ENCODE peak calls at places on chromosomes 7 and 10, in eight cellular contexts. E is HepG2, N is WTC11, H is A549, P is HCT116, O is endothelial cell of umbilical vein, Q is SK-N-SH, G is H1. W is an unnamed sample.

GRCh38 chr10:104694074-104694473 is 53.0 kb downstream of the SORCS3 start:
- DNase-seq in Q (no peak), N (no peak), G (no peak), E (no peak), H (no peak), O (no peak), P (no peak), W (no peak)

GRCh38 chr10:102027261-102027660 is 28.7 kb downstream of the ARMH3 start:
- DNase-seq in O (no peak), N (no peak), P (no peak), G (no peak), E (no peak), Q (no peak), H (no peak), W (no peak)

GRCh38 chr10:28254290-28254985 is 48.4 kb downstream of the MPP7 start:
- DNase-seq in P (peak; percentile 75), N (no peak), H (no peak), O (peak; percentile 23), E (no peak), G (no peak), Q (no peak), W (no peak)

GRCh38 chr7:129213828-129214227 is 11.0 kb upstream of the AHCYL2 start:
- DNase-seq in N (peak; percentile 68), O (no peak), E (peak; percentile 85), H (peak; percentile 54), P (no peak), Q (peak; percentile 81), G (peak; percentile 43), W (peak; percentile 71)

GRCh38 chr10:123402656-123403055 is 248.5 kb downstream of the BUB3 start:
- DNase-seq in H (no peak), O (no peak), P (no peak), E (no peak), G (no peak), Q (no peak), N (no peak), W (peak; percentile 79)

GRCh38 chr10:48496105-48496830 is 108.6 kb downstream of the ARHGAP22 start:
- DNase-seq in E (no peak), P (no peak), H (no peak), G (no peak), N (no peak), O (no peak), Q (no peak), W (no peak)

GRCh38 chr7:30595461-30596042 is 874 bp downstream of the GARS1 start:
- DNase-seq in Q (peak; percentile 26), N (no peak), H (no peak), E (no peak), O (peak; percentile 50), P (no peak), G (no peak), W (no peak)

GRCh38 chr7:12607134-12607533 is 36.6 kb downstream of the SCIN start:
- DNase-seq in O (no peak), N (no peak), P (no peak), H (no peak), Q (peak; percentile 39), E (no peak), G (no peak), W (no peak)

GRCh38 chr7:138935438-138936079 is 45.6 kb downstream of the KIAA1549 start:
- DNase-seq in Q (peak; percentile 89), E (no peak), O (peak; percentile 77), G (no peak), H (peak; percentile 62), N (no peak), P (peak; percentile 55), W (peak; percentile 58)

GRCh38 chr7:139548302-139549028 is 25.0 kb downstream of the CLEC2L start:
- DNase-seq in P (no peak), H (no peak), N (no peak), Q (peak; percentile 30), O (no peak), G (no peak), E (no peak), W (no peak)

GRCh38 chr10:132294561-132295320 is 13.0 kb downstream of the STK32C start:
- DNase-seq in G (no peak), P (no peak), N (peak; percentile 67), E (no peak), H (no peak), O (no peak), Q (no peak), W (peak; percentile 51)

GRCh38 chr10:63707254-63707910 is 186.2 kb downstream of the REEP3 start:
- DNase-seq in H (peak; percentile 91), P (peak; percentile 98), E (peak; percentile 12), G (no peak), N (no peak), Q (no peak), O (peak; percentile 99), W (peak; percentile 88)

GRCh38 chr10:125014984-125015944 is 73.3 kb downstream of the ZRANB1 start:
- DNase-seq in G (no peak), H (no peak), E (no peak), Q (peak; percentile 88), O (no peak), P (no peak), N (no peak), W (no peak)

GRCh38 chr7:7761974-7762769 is 43.8 kb upstream of the RPA3 start:
- DNase-seq in G (no peak), E (no peak), O (peak; percentile 69), P (no peak), N (no peak), H (peak; percentile 27), Q (no peak), W (no peak)

GRCh38 chr7:95646350-95646749 is 50.0 kb upstream of the PDK4 start:
- DNase-seq in Q (no peak), O (no peak), N (no peak), E (no peak), G (no peak), H (no peak), P (no peak), W (no peak)

GRCh38 chr7:100352984-100353684 is 4.8 kb upstream of the PILRB start:
- DNase-seq in H (no peak), Q (no peak), P (no peak), N (no peak), E (no peak), G (no peak), O (no peak), W (peak; percentile 4)

GRCh38 chr10:536935-537334 is 152.5 kb downstream of the DIP2C start:
- DNase-seq in N (no peak), G (no peak), Q (no peak), E (no peak), O (no peak), P (no peak), H (no peak), W (no peak)

GRCh38 chr10:122168598-122168997 is 102.5 kb upstream of the BTBD16 start:
- DNase-seq in O (no peak), Q (peak; percentile 55), G (no peak), N (no peak), H (no peak), E (no peak), P (no peak), W (no peak)

DNA sequence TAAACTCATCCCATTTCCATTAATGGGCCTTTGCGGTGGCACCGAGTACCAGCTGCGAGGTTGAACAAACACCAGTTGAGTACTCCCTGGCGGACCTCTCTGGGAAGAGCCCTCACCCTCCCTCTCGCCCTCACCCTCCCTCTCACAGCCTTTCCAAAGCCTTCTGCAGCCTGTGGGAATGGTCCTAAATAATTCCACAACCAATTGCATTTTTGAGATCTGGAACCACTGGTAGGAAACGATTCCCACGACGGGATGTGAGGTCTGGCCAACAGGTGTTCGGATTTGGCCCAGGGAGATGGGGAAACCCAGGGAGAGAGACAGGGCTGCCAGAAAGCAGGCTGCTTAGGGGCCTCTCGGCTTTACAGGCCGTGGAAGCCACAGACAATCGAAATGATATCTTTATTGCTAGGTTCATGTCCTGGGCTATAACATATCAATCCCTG is 5.3 kb downstream of the PTF1A start:
- DNase-seq in O (no peak), Q (no peak), N (no peak), G (no peak), E (no peak), P (no peak), H (no peak), W (no peak)
- TF ChIP-seq MAX in O (no peak), Q (no peak), N (no peak), G (no peak), E (no peak), P (no peak), H (no peak), W (no peak)

GRCh38 chr10:35040761-35041501 is 49.2 kb downstream of the CUL2 start:
- DNase-seq in G (no peak), O (peak; percentile 74), H (no peak), Q (no peak), E (no peak), P (peak; percentile 75), N (peak; percentile 55), W (no peak)
- TF ChIP-seq MAX in G (no peak), O (no peak), H (no peak), Q (no peak), E (no peak), P (no peak), N (no peak), W (no peak)

GRCh38 chr10:121108051-121108450 is 256.9 kb downstream of the WDR11 start:
- DNase-seq in E (no peak), P (no peak), H (no peak), G (no peak), O (no peak), N (no peak), Q (no peak), W (no peak)

GRCh38 chr10:121099601-121100000 is 248.4 kb downstream of the WDR11 start:
- DNase-seq in E (peak; percentile 53), P (no peak), Q (no peak), G (no peak), H (no peak), N (no peak), O (no peak), W (no peak)

GRCh38 chr10:121106607-121107006 is 255.4 kb downstream of the WDR11 start:
- DNase-seq in N (no peak), H (no peak), P (no peak), Q (no peak), E (no peak), O (no peak), G (no peak), W (no peak)

GRCh38 chr10:121110369-121110768 is 259.2 kb downstream of the WDR11 start:
- DNase-seq in H (no peak), Q (no peak), E (no peak), O (no peak), P (no peak), N (no peak), G (no peak), W (no peak)

DNA sequence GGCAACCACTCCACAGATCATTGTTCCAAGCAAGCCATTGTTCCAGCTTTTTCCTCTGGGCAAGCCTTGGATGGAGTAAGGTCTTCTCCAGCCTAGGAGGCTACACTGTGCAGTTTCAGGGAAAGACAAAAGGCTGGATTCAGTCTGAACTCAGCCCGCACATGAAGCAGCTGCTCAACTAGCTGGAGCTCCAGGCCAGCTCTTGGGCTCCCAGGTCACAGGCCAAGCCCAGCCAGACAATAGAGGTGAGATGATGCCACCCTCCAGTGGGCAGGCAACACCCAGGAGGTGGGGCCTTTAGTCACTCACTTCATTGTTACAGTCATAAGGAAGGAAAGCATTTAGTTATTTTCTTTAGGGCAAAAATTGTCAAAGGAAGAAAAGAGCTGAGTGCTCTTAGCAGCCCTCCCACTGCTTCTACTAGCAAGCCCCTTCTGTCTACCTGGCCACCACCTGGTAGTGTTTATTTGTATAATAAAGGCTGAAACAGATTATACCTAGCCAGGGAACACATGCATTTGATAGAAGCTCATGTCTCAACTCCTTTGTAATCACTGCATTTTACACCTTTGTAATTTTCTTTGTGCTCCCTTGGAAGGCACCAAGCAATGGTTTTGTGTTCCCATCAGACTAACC is 253.4 kb downstream of the WDR11 start:
- DNase-seq in H (no peak), P (no peak), G (no peak), N (no peak), O (no peak), E (no peak), Q (no peak), W (no peak)
- TF ChIP-seq MAX in H (no peak), P (no peak), G (no peak), N (no peak), O (no peak), E (no peak), Q (no peak), W (no peak)

GRCh38 chr10:126171555-126171954 is 216.7 kb downstream of the ADAM12 start:
- DNase-seq in P (no peak), O (no peak), N (no peak), G (no peak), E (no peak), H (no peak), Q (no peak), W (no peak)
- TF ChIP-seq MAX in P (no peak), O (no peak), N (no peak), G (no peak), E (no peak), H (no peak), Q (no peak), W (no peak)

W was measured in NB4.